ENCODE peak calls at places on chromosomes 12 and 14, in four cellular contexts. B, S, K and Q are unnamed samples.

GRCh38 chr12:45725631-45726593 is 3.6 kb upstream of the ARID2 start:
- DNase-seq in B (no peak), S (peak), K (peak), Q (no peak)

GRCh38 chr14:75979071-75979571 is 2.7 kb downstream of the TGFB3 start:
- DNase-seq in B (no peak), K (no peak), S (peak), Q (peak)

GRCh38 chr12:27822076-27822712 is 42.2 kb upstream of the MANSC4 start:
- DNase-seq in K (no peak), B (peak), S (no peak), Q (no peak)

GRCh38 chr12:9730591-9730990 is 2.3 kb downstream of the CLECL1 start:
- DNase-seq in S (no peak), K (no peak), B (no peak), Q (no peak)

GRCh38 chr14:100616854-100617714 is 29.9 kb upstream of the BEGAIN start:
- DNase-seq in B (no peak), S (no peak), K (no peak), Q (no peak)

GRCh38 chr14:68208218-68208617 is 388.6 kb downstream of the RAD51B start:
- DNase-seq in K (no peak), S (no peak), B (no peak), Q (no peak)

GRCh38 chr14:22319526-22320352 is 269.3 kb downstream of the DAD1 start:
- DNase-seq in K (peak), B (peak), S (no peak), Q (no peak)

GRCh38 chr12:112023759-112024396 is 10.7 kb downstream of the ERP29 start:
- DNase-seq in B (no peak), K (no peak), S (no peak), Q (no peak)

GRCh38 chr14:97336179-97336578 is 539.0 kb downstream of the VRK1 start:
- DNase-seq in K (no peak), B (no peak), S (no peak), Q (no peak)

GRCh38 chr12:57531836-57532235 is 9.2 kb downstream of the MBD6 start:
- DNase-seq in K (no peak), B (no peak), S (no peak), Q (no peak)

GRCh38 chr12:89213747-89214146 is 138.6 kb downstream of the DUSP6 start:
- DNase-seq in S (no peak), K (no peak), B (no peak), Q (no peak)

GRCh38 chr12:55847603-55848329 is 5.0 kb upstream of the MMP19 start:
- DNase-seq in K (peak), B (no peak), S (peak), Q (no peak)

GRCh38 chr12:125208942-125209341 is 143.7 kb downstream of the AACS start:
- DNase-seq in B (no peak), S (no peak), K (no peak), Q (no peak)
- TF ChIP-seq SP1 in B (no peak), S (no peak), K (no peak), Q (no peak)

GRCh38 chr12:42332301-42332894 is 6.4 kb downstream of the PPHLN1 start:
- DNase-seq in B (no peak), S (no peak), K (peak), Q (no peak)
- H3K4me3 ChIP-seq in B (no peak), S (no peak), K (no peak), Q (no peak)

DNA sequence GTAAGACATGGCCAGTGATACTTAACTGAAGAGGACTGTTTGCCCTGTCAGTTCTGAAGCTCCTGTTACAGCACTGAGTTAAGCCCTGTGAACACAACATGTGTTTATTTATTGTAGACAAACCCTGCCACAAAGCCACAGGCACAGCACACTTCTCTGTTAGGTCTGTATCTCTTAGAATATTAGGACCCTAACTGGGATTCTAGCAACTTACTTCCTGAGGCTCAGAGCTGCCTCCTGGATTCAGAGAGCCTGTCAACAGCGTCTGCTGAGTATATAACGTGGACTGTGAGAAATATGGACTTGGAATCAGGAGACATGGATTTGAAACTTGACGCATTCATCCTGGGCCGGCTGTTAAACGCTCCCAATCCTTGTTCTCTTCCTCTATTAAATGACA is 135.0 kb upstream of the HIF1A start:
- DNase-seq in K (peak), B (no peak), S (no peak), Q (no peak)
- TF ChIP-seq RFX5 in K (no peak), B (no peak), S (no peak), Q (no peak)

GRCh38 chr12:575948-576612 is 87.2 kb downstream of the NINJ2 start:
- DNase-seq in B (peak), K (peak), S (peak), Q (peak)
- TF ChIP-seq SP1 in B (no peak), K (no peak), S (no peak), Q (no peak)